ENCODE peak calls at places on chromosomes 12 and 14, in four cellular contexts. C is neural progenitor cell, U is mammary epithelial cell, I is HCT116. R is an unnamed sample.

GRCh38 chr12:58066296-58066695 is 124.9 kb downstream of the ATP23 start:
- DNase-seq in C (no peak), U (peak), I (no peak), R (no peak)

GRCh38 chr12:11763760-11764520 is 114.5 kb downstream of the ETV6 start:
- DNase-seq in C (no peak), U (no peak), I (no peak), R (no peak)

GRCh38 chr12:132566551-132567131 is 43.7 kb downstream of the LRCOL1 start:
- DNase-seq in C (no peak), U (no peak), I (no peak), R (no peak)

GRCh38 chr14:51094901-51095853 is at the start of gene TRIM9:
- DNase-seq in C (peak), U (peak), I (peak), R (peak)

GRCh38 chr14:67079836-67080235 is 109.4 kb upstream of the GARIN2 start:
- DNase-seq in C (no peak), U (no peak), I (no peak), R (no peak)

GRCh38 chr12:95963104-95963503 is 20.0 kb downstream of the AMDHD1 start:
- DNase-seq in C (peak), U (no peak), I (peak), R (no peak)

GRCh38 chr12:124518051-124518932 is 49.1 kb downstream of the NCOR2 start:
- DNase-seq in C (peak), U (peak), I (peak), R (peak)

GRCh38 chr12:5713599-5714001 is 231.5 kb downstream of the ANO2 start:
- DNase-seq in C (no peak), U (no peak), I (no peak), R (no peak)

GRCh38 chr12:81492131-81492720 is 266.9 kb downstream of the PPFIA2 start:
- DNase-seq in C (no peak), U (no peak), I (no peak), R (no peak)

GRCh38 chr12:83016226-83016835 is 329.6 kb downstream of the TMTC2 start:
- DNase-seq in C (no peak), U (peak), I (peak), R (peak)

GRCh38 chr12:49552014-49552413 is 13.2 kb downstream of the KCNH3 start:
- DNase-seq in C (no peak), U (peak), I (no peak), R (no peak)

GRCh38 chr12:31021181-31021580 is 52.5 kb upstream of the DDX11 start:
- DNase-seq in C (no peak), U (no peak), I (no peak), R (no peak)

GRCh38 chr12:120262852-120263724 is 2.4 kb downstream of the PXN start:
- DNase-seq in C (no peak), U (no peak), I (no peak), R (no peak)

GRCh38 chr12:39419471-39419870 is 23.4 kb downstream of the KIF21A start:
- DNase-seq in C (no peak), U (no peak), I (no peak), R (no peak)

GRCh38 chr12:89833337-89834252 is 125.0 kb upstream of the ATP2B1 start:
- DNase-seq in C (no peak), U (peak), I (no peak), R (peak)

GRCh38 chr14:83470466-83470865 is 1936.8 kb upstream of the SEL1L start:
- DNase-seq in C (no peak), U (no peak), I (no peak), R (no peak)

GRCh38 chr12:92928962-92929915 is at the start of gene EEA1:
- DNase-seq in C (peak), U (peak), I (peak), R (peak)

GRCh38 chr12:93741741-93742085 is 64.5 kb downstream of the CRADD start:
- DNase-seq in C (peak), U (peak), I (no peak), R (no peak)

GRCh38 chr14:70707138-70708038 is 65.7 kb downstream of the TTC9 start:
- DNase-seq in C (no peak), U (peak), I (peak), R (no peak)

GRCh38 chr12:59972941-59973340 is 377.1 kb downstream of the SLC16A7 start:
- DNase-seq in C (no peak), U (peak), I (peak), R (peak)

GRCh38 chr14:71625175-71625574 is 307.1 kb upstream of the RGS6 start:
- DNase-seq in C (no peak), U (no peak), I (no peak), R (no peak)

GRCh38 chr12:111442301-111443045 is 36.8 kb downstream of the SH2B3 start:
- DNase-seq in C (no peak), U (no peak), I (no peak), R (no peak)

GRCh38 chr12:34400423-34400881 is 378.2 kb downstream of the ALG10 start:
- DNase-seq in C (no peak), U (no peak), I (no peak), R (no peak)

GRCh38 chr14:49497725-49498348 is 88.3 kb downstream of the RPS29 start:
- DNase-seq in C (peak), U (peak), I (peak), R (peak)

GRCh38 chr12:3496964-3497363 is 6.0 kb downstream of the PRMT8 start:
- DNase-seq in C (peak), U (peak), I (peak), R (no peak)

GRCh38 chr14:37056473-37056872 is 115.9 kb downstream of the SLC25A21 start:
- DNase-seq in C (no peak), U (peak), I (no peak), R (no peak)

GRCh38 chr12:57237653-57237951 is 8.1 kb downstream of the SHMT2 start:
- DNase-seq in C (no peak), U (peak), I (no peak), R (no peak)

GRCh38 chr14:75522224-75522764 is at the start of gene BATF:
- DNase-seq in C (no peak), U (no peak), I (no peak), R (no peak)

GRCh38 chr14:31180299-31181051 is 27.1 kb downstream of the HECTD1 start:
- DNase-seq in C (no peak), U (no peak), I (no peak), R (no peak)

GRCh38 chr14:35292770-35293561 is 784 bp downstream of the PSMA6 start:
- DNase-seq in C (no peak), U (peak), I (no peak), R (no peak)

GRCh38 chr14:91417134-91417982 is at the start of gene CCDC88C:
- DNase-seq in C (peak), U (no peak), I (peak), R (no peak)

GRCh38 chr12:89960011-89960507 is 251.4 kb upstream of the ATP2B1 start:
- DNase-seq in C (no peak), U (peak), I (no peak), R (peak)

GRCh38 chr14:65277027-65277426 is 135.5 kb upstream of the FUT8 start:
- DNase-seq in C (no peak), U (peak), I (no peak), R (no peak)

GRCh38 chr14:103540816-103541493 is 12.0 kb downstream of the TRMT61A start:
- DNase-seq in C (no peak), U (no peak), I (no peak), R (peak)

GRCh38 chr12:132955094-132955932 is 793 bp downstream of the ZNF605 start:
- DNase-seq in C (peak), U (peak), I (no peak), R (no peak)

GRCh38 chr14:37668646-37669045 is 73.2 kb downstream of the TTC6 start:
- DNase-seq in C (no peak), U (peak), I (no peak), R (no peak)

GRCh38 chr12:94761559-94761958 is 111.2 kb upstream of the TMCC3 start:
- DNase-seq in C (no peak), U (peak), I (peak), R (peak)

GRCh38 chr12:27383429-27384260 is 51.0 kb downstream of the BMAL2 start:
- DNase-seq in C (peak), U (peak), I (peak), R (peak)

DNA sequence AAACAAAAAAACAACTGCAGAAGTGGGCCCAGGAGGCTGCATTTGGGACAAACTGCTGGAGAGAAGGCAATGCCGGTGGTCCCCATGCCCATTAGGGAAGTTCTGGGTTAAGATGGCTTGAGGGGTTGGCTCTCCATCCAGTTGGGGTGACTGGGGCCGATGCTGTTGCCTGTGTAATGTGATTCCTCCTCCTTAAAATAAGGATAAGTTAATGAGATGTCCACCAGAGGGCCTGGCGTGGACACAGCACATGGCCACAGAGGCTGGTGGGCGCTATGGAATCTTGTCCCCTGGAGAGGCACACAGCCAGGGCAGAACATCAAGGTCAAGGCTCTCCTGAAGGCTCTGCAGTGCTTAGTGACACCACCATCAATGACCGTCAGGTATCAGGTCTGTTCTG is 1.0 kb upstream of the TESC start:
- DNase-seq in C (peak), U (no peak), I (peak), R (no peak)
- TF ChIP-seq CTCF in C (peak), U (peak), I (peak), R (no peak)

GRCh38 chr12:113077057-113077858 is 20.7 kb downstream of the DTX1 start:
- DNase-seq in C (peak), U (no peak), I (no peak), R (no peak)
- H3K4me2 ChIP-seq in C (peak), U (no peak), I (no peak), R (no peak)

GRCh38 chr14:25032092-25032784 is 17.7 kb downstream of the STXBP6 start:
- DNase-seq in C (no peak), U (no peak), I (no peak), R (no peak)
- TF ChIP-seq CTCF in C (peak), U (no peak), I (peak), R (peak)

DNA sequence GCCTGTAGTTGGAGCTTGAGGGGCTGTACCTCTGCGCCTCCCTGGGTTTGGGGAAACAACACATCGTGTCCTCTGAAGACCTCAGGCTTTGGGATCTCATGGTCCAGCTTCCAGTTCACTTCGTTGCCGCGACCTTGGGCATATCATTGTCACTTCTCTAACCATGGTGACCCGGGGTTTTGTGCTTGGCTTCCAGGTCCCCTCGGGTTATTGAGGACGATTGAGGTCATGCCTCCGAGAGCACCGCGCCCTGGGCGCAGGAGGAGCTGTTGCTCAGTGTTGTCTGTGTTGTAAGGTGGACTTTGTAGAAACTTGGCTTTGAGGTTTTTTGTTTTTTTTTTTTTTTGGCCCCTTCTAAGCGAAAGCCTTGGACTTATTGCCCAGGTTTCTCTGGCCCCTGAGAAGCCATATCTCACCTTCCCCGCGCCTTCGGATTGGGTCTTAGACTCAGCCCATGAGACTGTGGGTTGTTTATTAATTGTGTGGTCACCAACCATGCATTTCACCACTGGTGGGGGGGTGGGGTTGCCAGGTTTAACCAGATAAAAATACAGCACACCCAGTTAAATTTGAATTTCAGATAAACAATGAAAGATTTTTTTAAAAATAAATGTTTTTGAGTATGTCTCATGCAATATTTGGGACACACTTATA is 2.6 kb downstream of the BCL7A start:
- DNase-seq in C (no peak), U (peak), I (no peak), R (no peak)
- H3K4me2 ChIP-seq in C (peak), U (peak), I (peak), R (peak)

DNA sequence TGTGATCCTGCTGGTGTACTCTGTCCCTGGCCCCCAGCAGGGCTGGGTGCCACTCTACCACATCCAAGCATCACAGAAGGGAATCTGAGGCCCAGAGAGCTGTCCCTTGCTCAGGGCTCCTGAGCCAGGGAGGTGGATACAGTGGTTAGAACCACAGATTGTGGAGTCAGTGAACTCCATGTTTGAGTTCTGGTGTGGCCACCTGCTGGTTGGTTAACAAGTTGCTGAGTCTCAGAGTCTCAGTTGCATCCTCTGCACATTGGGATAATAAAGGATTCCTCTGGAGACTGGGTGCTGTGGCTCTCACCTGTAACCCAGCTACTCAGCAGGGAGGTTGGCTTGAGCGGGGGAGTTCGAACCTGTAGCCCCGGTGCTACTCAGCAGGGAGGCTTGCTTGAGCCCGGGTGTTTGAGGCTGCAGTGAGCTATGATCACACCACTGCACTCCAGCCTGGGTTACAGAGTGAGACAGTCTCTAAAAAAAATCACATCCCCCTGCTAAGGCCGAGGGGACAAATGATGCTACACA is 39.4 kb downstream of the MVK start:
- DNase-seq in C (no peak), U (peak), I (no peak), R (no peak)
- TF ChIP-seq CTCF in C (peak), U (peak), I (peak), R (peak)

DNA sequence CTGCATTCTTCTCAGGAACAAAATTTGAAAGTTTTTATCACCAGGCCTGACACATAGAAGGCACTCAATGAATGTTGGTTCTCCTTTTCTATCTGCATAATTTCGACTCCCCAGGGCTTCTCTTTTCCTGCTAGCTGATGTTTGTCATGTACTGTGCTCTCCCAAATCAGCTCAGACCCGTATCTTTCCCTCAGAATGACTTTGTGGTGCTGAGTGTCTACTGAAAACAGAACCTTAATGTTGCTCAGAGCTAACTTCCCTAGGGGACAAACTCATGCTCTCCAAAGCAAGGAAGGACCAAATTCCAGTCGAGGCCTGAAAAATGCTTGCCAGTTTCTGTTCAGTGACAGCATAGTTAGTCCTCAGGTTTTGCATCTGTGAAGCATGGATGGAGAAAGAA is 1.9 kb downstream of the ARHGDIB start:
- DNase-seq in C (no peak), U (no peak), I (no peak), R (no peak)
- H3K4me2 ChIP-seq in C (no peak), U (no peak), I (no peak), R (no peak)

DNA sequence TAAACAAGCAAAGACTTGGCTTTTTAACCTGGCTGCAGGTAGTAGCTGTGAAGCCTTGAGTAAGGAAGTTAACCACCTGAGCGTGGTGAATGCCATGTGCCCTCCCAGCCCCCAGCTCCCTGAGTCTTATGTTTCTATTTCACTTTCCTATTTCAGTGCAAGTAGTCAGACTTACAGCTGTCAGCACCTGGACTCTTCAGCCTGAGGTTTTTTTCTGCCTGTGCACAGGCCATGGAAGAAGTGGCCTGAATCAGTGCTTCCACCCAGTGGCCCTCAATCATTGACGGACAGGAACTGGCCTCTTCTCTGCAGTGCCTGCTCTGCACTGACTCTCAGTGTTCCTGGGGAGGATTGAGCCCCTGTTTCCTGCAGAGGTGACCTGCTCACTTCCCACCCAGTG is 796.4 kb downstream of the MED13L start:
- DNase-seq in C (no peak), U (no peak), I (no peak), R (no peak)
- TF ChIP-seq CTCF in C (peak), U (no peak), I (no peak), R (no peak)

GRCh38 chr12:46918631-46919030 is 92.8 kb upstream of the SLC38A4 start:
- DNase-seq in C (no peak), U (no peak), I (no peak), R (no peak)

GRCh38 chr12:46914336-46914735 is 88.5 kb upstream of the SLC38A4 start:
- DNase-seq in C (no peak), U (no peak), I (no peak), R (no peak)

GRCh38 chr12:46915082-46915481 is 89.3 kb upstream of the SLC38A4 start:
- DNase-seq in C (no peak), U (peak), I (no peak), R (no peak)

GRCh38 chr12:46916796-46917419 is 91.1 kb upstream of the SLC38A4 start:
- DNase-seq in C (no peak), U (no peak), I (no peak), R (no peak)

DNA sequence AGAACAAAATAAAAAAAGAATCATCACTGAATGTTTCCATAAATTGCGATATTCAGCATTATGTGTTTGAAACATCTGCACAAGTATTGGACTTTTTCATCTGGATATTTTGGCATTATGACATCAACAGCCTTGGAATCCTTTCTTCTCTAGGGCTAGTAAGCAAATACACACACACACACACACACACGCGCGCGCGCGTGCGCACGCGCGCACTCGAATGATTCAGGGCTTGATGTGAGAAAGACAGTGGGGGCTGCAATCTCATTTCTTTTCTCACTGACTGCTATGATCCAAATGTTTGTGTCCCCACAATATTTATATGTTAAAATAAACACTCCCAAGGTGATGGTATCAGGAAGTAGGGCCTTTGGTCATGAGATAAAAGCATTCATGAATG is 90.1 kb upstream of the SLC38A4 start:
- DNase-seq in C (no peak), U (no peak), I (no peak), R (no peak)
- H3K4me2 ChIP-seq in C (no peak), U (no peak), I (no peak), R (no peak)

DNA sequence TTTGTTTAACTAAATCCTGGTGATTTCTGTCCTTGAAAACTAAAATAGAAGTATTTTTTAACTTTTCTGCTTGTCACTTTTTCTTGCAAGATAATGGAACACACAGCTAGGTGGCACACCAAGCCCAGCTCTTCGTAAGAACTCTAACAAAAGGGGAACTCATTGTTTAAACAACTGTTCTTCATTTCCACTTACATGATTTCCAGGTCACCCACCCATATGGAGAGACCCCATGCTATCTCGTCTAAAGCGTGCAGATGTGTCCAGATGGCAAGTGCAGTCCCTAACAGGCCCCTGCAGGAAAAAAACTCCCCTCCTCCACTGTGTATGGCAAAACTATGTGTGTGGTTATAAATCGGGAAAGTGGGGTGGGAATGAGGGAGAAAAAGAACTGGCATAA is 43.3 kb upstream of the NT5DC3 start:
- DNase-seq in C (peak), U (peak), I (no peak), R (no peak)
- TF ChIP-seq CTCF in C (peak), U (peak), I (peak), R (peak)

GRCh38 chr14:94424371-94424770 is 28.2 kb downstream of the SERPINA11 start:
- DNase-seq in C (no peak), U (no peak), I (no peak), R (no peak)

GRCh38 chr14:94421316-94421715 is 31.3 kb downstream of the SERPINA11 start:
- DNase-seq in C (no peak), U (no peak), I (no peak), R (no peak)

GRCh38 chr14:94426526-94426925 is 26.1 kb downstream of the SERPINA11 start:
- DNase-seq in C (no peak), U (no peak), I (no peak), R (no peak)

GRCh38 chr14:94427016-94427613 is 25.5 kb downstream of the SERPINA11 start:
- DNase-seq in C (peak), U (peak), I (no peak), R (no peak)

GRCh38 chr14:94423465-94424056 is 29.0 kb downstream of the SERPINA11 start:
- DNase-seq in C (peak), U (peak), I (peak), R (peak)
- H3K4me2 ChIP-seq in C (no peak), U (no peak), I (peak), R (peak)